ENCODE peak calls at places on chromosomes 7 and 10, in seven cellular contexts. M is foreskin keratinocyte, V is esophagus squamous epithelium, T is RWPE2, S is lower lobe of right lung, Q is Caco-2, D is HFF-Myc. X is an unnamed sample.
A peak's percentile ranks its signal among the peaks of the same experiment; 100 is the strongest.

GRCh38 chr10:987635-987905 is 664 bp upstream of the GTPBP4 start:
- DNase-seq in M (no peak), V (no peak), T (no peak), S (no peak), Q (no peak), D (no peak), X (no peak)

GRCh38 chr10:121614746-121615145 is 16.5 kb upstream of the FGFR2 start:
- DNase-seq in M (no peak), V (no peak), T (no peak), S (no peak), Q (no peak), D (no peak), X (no peak)

GRCh38 chr10:37803269-37803668 is 54.1 kb downstream of the ZNF248 start:
- DNase-seq in M (peak; percentile 4), V (no peak), T (no peak), S (no peak), Q (no peak), D (no peak), X (no peak)

GRCh38 chr7:1422512-1423265 is 36.6 kb downstream of the MICALL2 start:
- DNase-seq in M (no peak), V (no peak), T (no peak), S (no peak), Q (no peak), D (no peak), X (no peak)

GRCh38 chr10:117668351-117669008 is 125.9 kb downstream of the EMX2 start:
- DNase-seq in M (no peak), V (no peak), T (no peak), S (no peak), Q (no peak), D (no peak), X (no peak)

GRCh38 chr10:75469018-75469616 is 37.7 kb downstream of the LRMDA start:
- DNase-seq in M (peak; percentile 70), V (no peak), T (no peak), S (no peak), Q (peak; percentile 41), D (peak; percentile 47), X (no peak)

GRCh38 chr7:216360-217300 is 24.3 kb downstream of the FAM20C start:
- DNase-seq in M (no peak), V (no peak), T (no peak), S (no peak), Q (no peak), D (no peak), X (no peak)

GRCh38 chr10:71621783-71622526 is 97.6 kb downstream of the C10orf105 start:
- DNase-seq in M (no peak), V (no peak), T (no peak), S (no peak), Q (peak; percentile 81), D (no peak), X (no peak)

GRCh38 chr7:96547371-96547811 is 162.3 kb downstream of the SEM1 start:
- DNase-seq in M (peak; percentile 13), V (no peak), T (no peak), S (no peak), Q (no peak), D (no peak), X (no peak)

GRCh38 chr7:11109659-11110058 is 136.0 kb downstream of the PHF14 start:
- DNase-seq in M (no peak), V (no peak), T (no peak), S (no peak), Q (no peak), D (no peak), X (no peak)

GRCh38 chr7:52143219-52143618 is 826.6 kb upstream of the COBL start:
- DNase-seq in M (no peak), V (no peak), T (no peak), S (no peak), Q (no peak), D (no peak), X (no peak)

GRCh38 chr10:75209325-75210192 is 1.0 kb upstream of the VDAC2 start:
- DNase-seq in M (no peak), V (no peak), T (no peak), S (peak; percentile 89), Q (peak; percentile 54), D (peak; percentile 42), X (no peak)

GRCh38 chr10:30849636-30850035 is 182.0 kb downstream of the ZNF438 start:
- DNase-seq in M (no peak), V (no peak), T (no peak), S (no peak), Q (no peak), D (no peak), X (no peak)

GRCh38 chr7:71633571-71634008 is 501.6 kb downstream of the GALNT17 start:
- DNase-seq in M (peak; percentile 95), V (no peak), T (no peak), S (no peak), Q (no peak), D (peak; percentile 10), X (no peak)

GRCh38 chr10:97596101-97597055 is 6.9 kb downstream of the C10orf62 start:
- DNase-seq in M (peak; percentile 59), V (no peak), T (no peak), S (no peak), Q (no peak), D (peak; percentile 48), X (no peak)

GRCh38 chr10:129768437-129769355 is 195.4 kb downstream of the EBF3 start:
- DNase-seq in M (no peak), V (no peak), T (no peak), S (peak; percentile 39), Q (peak; percentile 23), D (no peak), X (peak; percentile 88)
- TF ChIP-seq CTCF in M (no peak), V (no peak), T (no peak), S (no peak), Q (peak; percentile 1), D (no peak), X (no peak)

GRCh38 chr10:61902448-61903183 is 1.1 kb downstream of the ARID5B start:
- DNase-seq in M (peak; percentile 78), V (no peak), T (peak; percentile 73), S (peak; percentile 47), Q (peak; percentile 87), D (no peak), X (no peak)

GRCh38 chr10:61901829-61902447 is 439 bp downstream of the ARID5B start:
- DNase-seq in M (no peak), V (no peak), T (no peak), S (no peak), Q (no peak), D (no peak), X (no peak)

GRCh38 chr10:61904711-61905445 is 3.4 kb downstream of the ARID5B start:
- DNase-seq in M (peak; percentile 80), V (no peak), T (no peak), S (no peak), Q (peak; percentile 62), D (peak; percentile 67), X (no peak)

GRCh38 chr10:61903991-61904350 is 2.5 kb downstream of the ARID5B start:
- DNase-seq in M (peak; percentile 10), V (no peak), T (no peak), S (no peak), Q (no peak), D (no peak), X (no peak)

GRCh38 chr10:61903184-61903990 is 1.9 kb downstream of the ARID5B start:
- DNase-seq in M (peak; percentile 51), V (no peak), T (no peak), S (peak; percentile 77), Q (peak; percentile 73), D (no peak), X (no peak)
- TF ChIP-seq CTCF in M (peak; percentile 46), V (peak; percentile 15), T (peak; percentile 38), S (peak; percentile 41), Q (peak; percentile 16), D (peak; percentile 16), X (peak; percentile 73)

DNA sequence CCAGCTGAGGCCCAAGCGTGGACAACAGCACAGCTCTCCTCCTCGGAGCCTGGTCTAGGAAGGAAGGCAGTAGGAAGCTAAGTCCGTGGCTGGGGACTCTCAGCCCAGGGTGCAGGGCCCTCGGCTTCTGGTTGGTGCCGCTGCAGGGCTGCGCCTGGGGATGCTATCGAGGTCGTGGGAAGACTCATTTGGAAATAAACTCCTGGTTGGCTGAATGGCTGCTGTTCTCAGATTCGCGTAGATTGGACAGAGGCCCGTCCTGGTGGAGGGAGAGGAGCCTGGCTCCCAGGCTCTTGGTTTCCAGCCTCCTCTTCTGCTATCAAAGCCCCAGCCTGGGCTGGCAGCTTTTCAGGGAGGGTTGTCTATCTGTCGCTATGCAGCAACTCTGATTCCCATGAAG is 152.6 kb upstream of the FZD8 start:
- DNase-seq in M (no peak), V (no peak), T (no peak), S (no peak), Q (no peak), D (no peak), X (no peak)
- TF ChIP-seq CTCF in M (no peak), V (no peak), T (no peak), S (no peak), Q (no peak), D (no peak), X (no peak)

GRCh38 chr7:151124205-151124880 is 38.1 kb downstream of the AGAP3 start:
- DNase-seq in M (no peak), V (no peak), T (no peak), S (no peak), Q (no peak), D (no peak), X (no peak)
- TF ChIP-seq CTCF in M (no peak), V (no peak), T (peak; percentile 71), S (no peak), Q (no peak), D (no peak), X (no peak)